ENCODE peak calls at places on chromosomes 6 and 20, in five cellular contexts. J is SK-N-SH, G is HepG2, K is prostate gland, E is sigmoid colon. C is an unnamed sample.

GRCh38 chr6:130778946-130779657 is 48.1 kb upstream of the SMLR1 start:
- DNase-seq in J (no peak), G (no peak), K (no peak), E (no peak), C (no peak)

GRCh38 chr6:87925373-87926060 is 122.1 kb upstream of the SPACA1 start:
- DNase-seq in J (no peak), G (no peak), K (no peak), E (no peak), C (no peak)

GRCh38 chr6:87905101-87905517 is 142.5 kb upstream of the SPACA1 start:
- DNase-seq in J (no peak), G (no peak), K (no peak), E (no peak), C (no peak)

GRCh38 chr6:52390361-52390727 is 28.4 kb downstream of the PAQR8 start:
- DNase-seq in J (peak; percentile 34), G (peak; percentile 74), K (peak; percentile 21), E (no peak), C (peak; percentile 25)

GRCh38 chr6:26158581-26159416 is 71.6 kb downstream of the HFE start:
- DNase-seq in J (no peak), G (no peak), K (peak; percentile 88), E (peak; percentile 89), C (peak; percentile 83)

GRCh38 chr20:25249198-25249931 is 1.5 kb downstream of the PYGB start:
- DNase-seq in J (peak; percentile 28), G (no peak), K (peak; percentile 64), E (no peak), C (no peak)

GRCh38 chr6:6003334-6004146 is 3.2 kb downstream of the NRN1 start:
- DNase-seq in J (peak; percentile 72), G (no peak), K (no peak), E (no peak), C (no peak)

GRCh38 chr6:22569281-22570184 is at the start of gene HDGFL1:
- DNase-seq in J (no peak), G (no peak), K (no peak), E (no peak), C (no peak)

GRCh38 chr20:2210646-2211556 is 84.9 kb upstream of the TGM3 start:
- DNase-seq in J (no peak), G (no peak), K (no peak), E (no peak), C (no peak)

GRCh38 chr6:85726206-85726605 is 83.5 kb upstream of the SYNCRIP start:
- DNase-seq in J (no peak), G (no peak), K (no peak), E (no peak), C (no peak)

GRCh38 chr6:52591832-52592231 is 15.0 kb upstream of the TRAM2 start:
- DNase-seq in J (no peak), G (no peak), K (no peak), E (no peak), C (no peak)

GRCh38 chr6:165647041-165647440 is 16.0 kb downstream of the PDE10A start:
- DNase-seq in J (no peak), G (no peak), K (peak; percentile 38), E (no peak), C (no peak)

GRCh38 chr6:150492941-150493340 is 106.7 kb upstream of the PLEKHG1 start:
- DNase-seq in J (no peak), G (no peak), K (no peak), E (no peak), C (no peak)

GRCh38 chr6:157649311-157650260 is 173.5 kb upstream of the SNX9 start:
- DNase-seq in J (peak; percentile 79), G (no peak), K (no peak), E (peak; percentile 68), C (no peak)

GRCh38 chr6:119720160-119720559 is 370.6 kb upstream of the MAN1A1 start:
- DNase-seq in J (no peak), G (peak; percentile 13), K (no peak), E (no peak), C (no peak)

GRCh38 chr6:34288581-34288980 is 39.8 kb upstream of the SMIM29 start:
- DNase-seq in J (no peak), G (no peak), K (no peak), E (no peak), C (no peak)

GRCh38 chr20:57620274-57620990 is at the start of gene ZBP1:
- DNase-seq in J (no peak), G (no peak), K (peak; percentile 27), E (no peak), C (no peak)

GRCh38 chr20:46151936-46152335 is 33.8 kb downstream of the CD40 start:
- DNase-seq in J (peak; percentile 67), G (peak; percentile 45), K (no peak), E (no peak), C (no peak)
- TF ChIP-seq CTCF in J (peak; percentile 56), G (peak; percentile 79), K (no peak), E (no peak), C (no peak)

GRCh38 chr6:14841901-14842421 is 403.9 kb upstream of the JARID2 start:
- DNase-seq in J (no peak), G (no peak), K (peak; percentile 19), E (peak; percentile 88), C (peak; percentile 40)
- TF ChIP-seq POLR2AphosphoS5 in J (no peak), G (no peak), K (peak; percentile 73), E (peak; percentile 91), C (peak; percentile 90)

GRCh38 chr6:16761469-16762264 is 407 bp upstream of the ATXN1 start:
- DNase-seq in J (peak; percentile 79), G (peak; percentile 92), K (peak; percentile 89), E (peak; percentile 95), C (peak; percentile 93)

GRCh38 chr6:16759181-16759645 is 2.0 kb downstream of the ATXN1 start:
- DNase-seq in J (no peak), G (no peak), K (no peak), E (no peak), C (no peak)

GRCh38 chr6:16762265-16762546 is 946 bp upstream of the ATXN1 start:
- DNase-seq in J (no peak), G (no peak), K (no peak), E (no peak), C (no peak)

GRCh38 chr6:16759646-16760535 is 1.4 kb downstream of the ATXN1 start:
- DNase-seq in J (peak; percentile 85), G (peak; percentile 71), K (peak; percentile 90), E (peak; percentile 97), C (peak; percentile 97)

DNA sequence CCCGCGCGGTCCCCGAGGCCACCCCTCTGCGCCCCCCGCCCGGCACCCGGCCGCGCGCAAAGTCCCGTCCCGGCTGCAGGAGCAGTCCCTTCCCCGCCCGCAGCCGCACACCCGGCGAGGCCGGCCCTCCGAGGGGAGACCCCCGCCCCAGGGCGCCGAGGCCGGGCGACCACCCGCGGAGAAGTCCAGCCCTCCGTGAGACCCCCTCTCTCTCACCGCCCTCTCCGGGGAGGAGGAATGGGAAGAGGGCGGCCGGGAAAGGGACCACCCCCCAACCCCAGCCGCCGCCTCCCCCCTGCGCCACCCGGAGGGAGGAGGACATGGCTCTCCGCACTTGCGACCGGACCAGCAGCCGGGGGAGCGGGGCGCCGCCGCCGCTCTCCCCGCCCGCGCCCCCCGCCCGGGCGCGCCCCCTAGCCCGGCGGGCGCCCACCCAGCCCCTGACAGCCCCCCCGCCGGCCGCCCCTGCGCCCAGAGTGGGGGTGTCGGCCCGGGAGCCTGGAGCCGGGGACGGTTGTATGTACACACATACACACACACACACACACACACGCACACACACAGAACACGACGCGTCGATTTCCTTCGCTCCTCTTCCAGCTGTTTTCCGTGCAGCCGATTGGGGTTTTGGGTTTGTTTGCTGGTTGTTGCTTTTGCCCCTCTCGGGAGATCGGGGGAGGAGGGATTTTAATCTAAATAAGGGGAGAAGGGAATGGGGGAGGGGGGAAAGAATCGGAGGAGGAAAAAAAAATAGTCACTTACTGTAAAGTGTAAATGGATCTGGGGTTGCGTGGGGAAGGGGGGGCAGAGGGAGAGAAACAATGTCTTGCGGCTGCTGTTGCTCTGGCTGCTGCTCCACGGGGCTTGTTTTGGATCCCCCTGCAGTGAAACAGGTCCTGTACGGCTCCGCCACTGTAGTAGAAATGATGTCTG is at the start of gene ATXN1:
- DNase-seq in J (peak; percentile 80), G (peak; percentile 53), K (peak; percentile 58), E (peak; percentile 85), C (no peak)
- TF ChIP-seq CTCF in J (no peak), G (no peak), K (no peak), E (no peak), C (no peak)

DNA sequence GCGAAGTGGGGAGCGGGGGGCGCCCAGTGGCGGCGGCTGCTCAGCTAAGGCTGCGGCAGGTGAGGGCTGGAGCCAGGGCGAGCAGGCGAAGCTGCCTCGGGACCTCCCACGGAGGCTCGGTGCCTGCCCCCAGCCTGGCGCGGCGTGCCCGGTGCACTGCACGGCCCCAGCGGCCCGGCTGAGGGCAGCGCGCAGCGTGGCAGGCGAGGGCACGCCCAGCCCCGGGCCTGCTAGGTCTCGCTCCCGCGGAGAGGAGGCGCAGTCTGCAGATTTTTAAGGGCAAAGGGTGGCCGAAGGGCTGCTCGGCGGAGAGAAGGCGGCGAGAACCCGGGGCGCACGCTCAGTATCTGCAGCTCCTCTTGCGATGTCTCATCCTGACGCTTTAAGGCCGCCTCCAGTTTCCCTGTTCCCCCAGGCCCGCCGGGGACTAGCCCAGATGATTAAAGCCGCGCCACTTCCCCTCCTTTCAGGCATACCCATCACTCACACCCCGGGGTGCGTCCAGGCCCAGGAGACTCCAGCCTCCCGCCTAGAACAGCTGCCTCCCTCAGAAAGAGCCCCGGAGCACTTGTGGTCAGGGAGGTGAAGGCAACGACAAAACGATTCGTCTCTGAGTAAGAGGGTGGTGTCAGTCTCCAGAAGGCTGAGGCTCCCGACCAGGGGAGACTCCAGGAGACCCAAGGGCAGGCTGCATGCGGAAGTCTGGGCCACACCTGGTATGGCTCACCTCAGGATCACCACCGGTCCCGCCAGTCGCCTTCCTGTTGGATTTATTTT is at the start of gene FERMT1:
- DNase-seq in J (peak; percentile 82), G (peak; percentile 84), K (peak; percentile 54), E (peak; percentile 68), C (peak; percentile 47)
- TF ChIP-seq POLR2AphosphoS5 in J (no peak), G (peak; percentile 54), K (no peak), E (no peak), C (no peak)

GRCh38 chr6:111253999-111254778 is 166.9 kb downstream of the SLC16A10 start:
- DNase-seq in J (no peak), G (no peak), K (no peak), E (no peak), C (no peak)

GRCh38 chr6:111259089-111259831 is 172.0 kb downstream of the SLC16A10 start:
- DNase-seq in J (peak; percentile 95), G (peak; percentile 98), K (peak; percentile 99), E (peak; percentile 99), C (peak; percentile 100)

GRCh38 chr6:111254779-111255166 is 167.5 kb downstream of the SLC16A10 start:
- DNase-seq in J (no peak), G (no peak), K (no peak), E (no peak), C (no peak)

GRCh38 chr6:111258615-111259088 is 171.3 kb downstream of the SLC16A10 start:
- DNase-seq in J (no peak), G (no peak), K (no peak), E (no peak), C (no peak)

GRCh38 chr6:111256646-111257045 is 169.3 kb downstream of the SLC16A10 start:
- DNase-seq in J (no peak), G (peak; percentile 42), K (no peak), E (no peak), C (no peak)
- TF ChIP-seq CTCF in J (peak; percentile 53), G (peak; percentile 47), K (no peak), E (no peak), C (no peak)